ENCODE peak calls at places on chromosomes 11 and 22, in four cellular contexts. One of them, this sample, is unnamed.

GRCh38 chr11:33182246-33182878 is 21.1 kb upstream of the CSTF3 start:
- DNase-seq in A549: no peak
- DNase-seq in fibroblast of mammary gland: no peak
- DNase-seq in astrocyte: no peak
- DNase-seq in this sample: no peak

GRCh38 chr11:83694191-83694905 is 408.2 kb upstream of the CCDC90B start:
- DNase-seq in fibroblast of mammary gland: peak; percentile 25
- DNase-seq in astrocyte: no peak
- DNase-seq in A549: no peak
- DNase-seq in this sample: no peak

GRCh38 chr22:21643533-21644357 is 1.6 kb downstream of the SDF2L1 start:
- DNase-seq in fibroblast of mammary gland: no peak
- DNase-seq in astrocyte: no peak
- DNase-seq in A549: no peak
- DNase-seq in this sample: no peak

GRCh38 chr11:27723685-27724084 is 23.4 kb upstream of the BDNF start:
- DNase-seq in A549: no peak
- DNase-seq in astrocyte: no peak
- DNase-seq in fibroblast of mammary gland: no peak
- DNase-seq in this sample: no peak

GRCh38 chr22:30694171-30694637 is 470 bp upstream of the OSBP2 start:
- DNase-seq in fibroblast of mammary gland: peak; percentile 28
- DNase-seq in A549: peak; percentile 63
- DNase-seq in astrocyte: no peak
- DNase-seq in this sample: no peak

GRCh38 chr22:47174671-47175111 is 412.2 kb downstream of the TBC1D22A start:
- DNase-seq in astrocyte: no peak
- DNase-seq in fibroblast of mammary gland: no peak
- DNase-seq in A549: no peak
- DNase-seq in this sample: no peak

GRCh38 chr11:118644496-118644895 is 35.0 kb downstream of the TREH start:
- DNase-seq in A549: no peak
- DNase-seq in fibroblast of mammary gland: no peak
- DNase-seq in astrocyte: no peak
- DNase-seq in this sample: no peak

GRCh38 chr11:10118830-10119229 is 175.2 kb downstream of the SBF2 start:
- DNase-seq in A549: no peak
- DNase-seq in fibroblast of mammary gland: peak; percentile 35
- DNase-seq in astrocyte: no peak
- DNase-seq in this sample: no peak

GRCh38 chr11:25838918-25839611 is 492.9 kb upstream of the ANO3 start:
- DNase-seq in A549: no peak
- DNase-seq in astrocyte: no peak
- DNase-seq in fibroblast of mammary gland: no peak
- DNase-seq in this sample: no peak

GRCh38 chr11:122025757-122026156 is 90.3 kb downstream of the BLID start:
- DNase-seq in A549: no peak
- DNase-seq in astrocyte: no peak
- DNase-seq in fibroblast of mammary gland: peak; percentile 35
- DNase-seq in this sample: no peak

GRCh38 chr22:42720263-42721044 is at the start of gene A4GALT:
- DNase-seq in astrocyte: no peak
- DNase-seq in fibroblast of mammary gland: no peak
- DNase-seq in A549: no peak
- DNase-seq in this sample: no peak

GRCh38 chr22:42717197-42717967 is 3.3 kb downstream of the A4GALT start:
- DNase-seq in astrocyte: no peak
- DNase-seq in fibroblast of mammary gland: peak; percentile 45
- DNase-seq in A549: peak; percentile 66
- DNase-seq in this sample: no peak

GRCh38 chr22:42719656-42720262 is 911 bp downstream of the A4GALT start:
- DNase-seq in astrocyte: no peak
- DNase-seq in A549: no peak
- DNase-seq in fibroblast of mammary gland: no peak
- DNase-seq in this sample: no peak

GRCh38 chr22:42721045-42721434 is 370 bp upstream of the A4GALT start:
- DNase-seq in astrocyte: no peak
- DNase-seq in fibroblast of mammary gland: no peak
- DNase-seq in A549: no peak
- DNase-seq in this sample: no peak

DNA sequence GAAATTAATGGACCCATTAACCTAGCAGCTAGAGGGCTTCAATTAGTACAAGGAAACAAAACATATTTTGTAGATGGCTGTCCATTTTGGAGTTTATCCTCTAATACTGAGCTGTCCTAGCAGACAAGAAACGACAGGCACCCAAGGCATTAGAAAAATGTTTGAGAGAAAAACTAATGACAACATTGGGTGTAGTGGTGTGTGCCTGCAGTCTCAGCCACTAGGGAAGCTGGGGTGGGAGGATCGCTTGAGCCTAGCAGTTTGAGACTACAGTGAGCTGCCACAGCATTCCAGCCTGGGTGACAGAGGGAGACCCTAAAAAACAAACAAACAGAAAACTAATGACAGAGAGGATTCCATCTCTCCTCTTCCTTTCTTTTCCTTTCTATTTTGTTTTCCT is 1.5 kb downstream of the A4GALT start:
- DNase-seq in fibroblast of mammary gland: no peak
- DNase-seq in astrocyte: no peak
- DNase-seq in A549: no peak
- DNase-seq in this sample: no peak
- TF ChIP-seq CTCF in fibroblast of mammary gland: no peak
- TF ChIP-seq CTCF in astrocyte: no peak
- TF ChIP-seq CTCF in A549: no peak
- TF ChIP-seq CTCF in this sample: no peak

DNA sequence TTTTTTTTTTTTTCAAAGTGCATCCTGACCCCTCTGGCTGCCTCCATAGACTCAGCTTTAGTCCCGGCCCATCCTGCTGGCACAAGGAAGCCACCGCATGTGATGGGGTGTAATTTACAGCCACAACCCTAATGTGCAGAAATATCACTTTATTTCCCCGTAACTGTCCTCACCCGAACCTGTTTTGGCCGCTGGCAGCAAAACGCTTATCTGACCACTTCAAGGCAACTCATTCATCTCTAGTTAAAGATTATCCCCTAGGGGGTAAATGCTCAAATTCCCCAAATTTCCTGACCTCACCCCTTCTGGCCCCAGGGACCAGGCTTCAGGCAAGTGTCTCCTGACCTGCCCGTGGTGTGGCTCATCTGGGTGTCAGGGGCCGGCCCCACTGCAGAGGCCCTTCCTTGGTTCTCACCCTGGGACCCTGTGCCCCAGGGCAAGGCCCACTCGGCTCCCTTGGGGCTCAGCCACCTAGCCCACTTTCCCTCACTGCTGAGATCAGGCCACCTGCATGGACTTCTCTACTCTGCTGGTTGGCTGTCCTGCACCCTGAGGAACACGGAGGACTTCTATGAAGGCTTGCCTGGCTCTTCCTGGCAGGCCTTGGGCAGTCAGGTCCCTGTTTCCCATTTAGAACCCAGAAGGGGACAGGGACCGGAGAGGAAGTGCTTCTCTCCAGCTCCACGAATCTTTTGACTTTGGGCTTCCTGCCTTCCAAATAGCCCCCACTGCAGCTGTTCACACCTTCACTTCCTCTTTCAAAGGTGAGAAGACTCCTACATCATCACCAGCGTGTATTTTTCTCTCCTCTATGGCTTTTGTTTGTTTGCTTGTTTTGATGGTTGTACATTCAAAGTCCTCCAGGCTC is 53.3 kb downstream of the WNT11 start:
- DNase-seq in fibroblast of mammary gland: no peak
- DNase-seq in A549: no peak
- DNase-seq in astrocyte: no peak
- DNase-seq in this sample: no peak
- H3K4me3 ChIP-seq in fibroblast of mammary gland: peak overlapping the region; percentile 51
- H3K4me3 ChIP-seq in A549: no peak overlapping the region
- H3K4me3 ChIP-seq in astrocyte: peak overlapping the region; percentile 49
- H3K4me3 ChIP-seq in this sample: no peak overlapping the region

GRCh38 chr11:92152245-92152644 is 72.4 kb upstream of the FAT3 start:
- DNase-seq in fibroblast of mammary gland: no peak
- DNase-seq in astrocyte: no peak
- DNase-seq in A549: peak; percentile 28
- DNase-seq in this sample: no peak
- TF ChIP-seq CTCF in fibroblast of mammary gland: no peak
- TF ChIP-seq CTCF in astrocyte: no peak
- TF ChIP-seq CTCF in A549: no peak
- TF ChIP-seq CTCF in this sample: no peak

DNA sequence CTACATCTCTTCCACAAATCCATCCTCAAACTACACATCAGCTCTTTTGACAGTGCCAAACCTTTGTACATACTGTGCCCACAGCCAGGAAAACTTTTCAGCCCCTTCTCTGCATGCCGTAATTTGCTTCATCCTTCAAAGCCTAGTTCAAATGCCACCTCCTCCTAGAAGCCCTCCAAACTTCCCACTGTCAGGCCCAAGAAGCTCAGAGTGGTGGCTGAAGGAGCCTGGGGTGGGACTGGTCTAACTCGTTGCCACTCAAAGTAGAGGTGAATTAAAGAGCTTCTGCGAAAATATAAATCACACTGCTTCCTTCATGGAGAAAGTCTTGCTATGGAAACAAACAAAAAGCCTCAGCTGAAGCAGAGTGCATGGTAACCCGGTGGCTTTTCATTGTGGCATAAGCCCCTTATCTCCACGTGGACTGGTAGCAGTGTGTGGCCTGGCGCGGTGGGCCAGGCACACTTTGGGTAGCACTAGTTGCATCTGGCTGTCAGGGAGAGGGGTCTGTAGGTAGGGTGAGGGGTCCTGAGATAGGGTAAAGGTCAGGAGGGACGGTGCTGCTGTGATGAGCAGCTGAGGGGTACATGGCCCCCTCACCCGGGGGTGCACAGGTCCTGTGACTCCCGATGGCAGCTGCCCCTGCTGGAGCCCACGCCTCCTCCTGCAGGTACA is 76.9 kb downstream of the MYO7A start:
- DNase-seq in A549: no peak
- DNase-seq in fibroblast of mammary gland: no peak
- DNase-seq in astrocyte: no peak
- DNase-seq in this sample: no peak
- H3K4me3 ChIP-seq in A549: no peak overlapping the region
- H3K4me3 ChIP-seq in fibroblast of mammary gland: no peak overlapping the region
- H3K4me3 ChIP-seq in astrocyte: no peak overlapping the region
- H3K4me3 ChIP-seq in this sample: no peak overlapping the region

GRCh38 chr11:35362571-35362980 is 56.8 kb downstream of the SLC1A2 start:
- DNase-seq in fibroblast of mammary gland: peak; percentile 57
- DNase-seq in astrocyte: no peak
- DNase-seq in A549: no peak
- DNase-seq in this sample: peak; percentile 74
- TF ChIP-seq CTCF in fibroblast of mammary gland: no peak
- TF ChIP-seq CTCF in astrocyte: no peak
- TF ChIP-seq CTCF in A549: no peak
- TF ChIP-seq CTCF in this sample: peak; percentile 30

DNA sequence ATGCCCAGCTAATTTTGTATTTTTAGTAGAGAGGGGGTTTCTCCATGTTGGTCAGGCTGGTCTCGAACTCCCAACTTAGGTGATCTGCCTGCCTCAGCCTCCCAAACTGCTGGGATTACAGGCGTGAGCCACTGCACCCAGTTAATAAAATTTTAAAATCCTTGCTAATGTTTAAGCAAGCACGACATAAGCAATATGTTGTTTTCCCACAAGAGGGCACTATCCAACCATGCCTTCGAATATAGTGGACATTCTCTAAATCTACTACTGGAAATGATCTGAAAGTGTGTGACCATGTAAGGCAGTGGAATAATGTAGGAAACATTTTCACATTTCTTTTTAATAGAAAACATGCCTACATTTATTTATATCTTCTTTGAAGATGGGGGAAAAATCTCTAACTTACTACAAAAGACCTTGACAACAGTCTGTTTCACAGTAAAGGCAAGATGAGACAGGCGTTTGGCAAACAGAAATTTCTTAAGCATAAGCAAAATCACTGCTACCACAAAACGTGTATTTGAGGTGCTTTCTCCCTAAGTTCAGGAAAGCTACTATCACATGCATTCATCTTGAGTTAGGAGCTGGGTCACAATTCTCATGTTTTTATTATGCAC is 38.2 kb downstream of the PITPNB start:
- DNase-seq in fibroblast of mammary gland: peak; percentile 82
- DNase-seq in A549: peak; percentile 52
- DNase-seq in astrocyte: peak; percentile 59
- DNase-seq in this sample: peak; percentile 45
- H3K4me3 ChIP-seq in fibroblast of mammary gland: no peak overlapping the region
- H3K4me3 ChIP-seq in A549: no peak overlapping the region
- H3K4me3 ChIP-seq in astrocyte: no peak overlapping the region
- H3K4me3 ChIP-seq in this sample: no peak overlapping the region

DNA sequence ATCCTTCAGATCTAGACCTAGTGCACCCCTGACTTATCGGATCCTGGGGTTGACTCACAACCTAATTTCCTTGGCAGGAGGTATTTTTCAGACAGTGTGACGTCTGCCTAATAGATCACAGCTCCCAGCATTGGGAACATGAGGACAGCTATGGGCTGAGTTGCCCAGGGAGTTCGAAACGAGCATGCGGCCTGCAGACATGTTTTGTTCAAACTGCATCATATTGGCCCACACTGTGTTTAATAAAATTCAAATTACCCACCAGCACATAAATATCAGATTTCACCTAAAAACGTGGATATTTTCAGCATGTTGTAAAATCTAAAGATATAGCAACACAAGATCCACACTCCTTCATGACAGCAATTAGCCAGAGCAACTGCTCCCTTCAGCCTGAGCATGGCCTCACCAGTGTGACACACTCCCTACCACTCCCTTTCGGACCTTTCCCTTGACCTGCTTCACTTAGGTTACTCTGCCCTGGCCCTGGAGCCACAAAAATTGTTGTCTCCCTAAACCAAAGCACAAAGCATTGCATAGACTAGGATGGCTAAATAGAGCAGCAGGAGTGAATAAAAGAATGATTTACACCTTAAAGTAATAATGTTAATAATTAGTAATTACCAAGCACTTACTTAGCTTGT is 53.6 kb upstream of the USP47 start:
- DNase-seq in fibroblast of mammary gland: no peak
- DNase-seq in astrocyte: no peak
- DNase-seq in A549: no peak
- DNase-seq in this sample: no peak
- TF ChIP-seq CTCF in fibroblast of mammary gland: no peak
- TF ChIP-seq CTCF in astrocyte: no peak
- TF ChIP-seq CTCF in A549: no peak
- TF ChIP-seq CTCF in this sample: no peak